ENCODE peak calls at places on chromosome 11, in ten cellular contexts. D is AG09309; E is kidney tubule cell; G is SK-N-MC; F is adrenal gland; Z is astrocyte of the spinal cord; B is M059J; W is mesenteric fat pad; I is GM12865; P is activated T-helper 9 cell treated with anti-CD3 and anti-CD28 coated beads, Interleukin-2, amount 50 U/mL, for 16 hours. N is an unnamed sample.

GRCh38 chr11:10727259-10727851 is 23.7 kb upstream of the CTR9 start:
- DNase-seq in D (peak), E (no peak), G (no peak), F (no peak), Z (peak), B (peak), W (no peak), I (no peak), P (no peak), N (no peak)

GRCh38 chr11:132858203-132858602 is 674.1 kb downstream of the OPCML start:
- DNase-seq in D (no peak), E (peak), G (no peak), F (no peak), Z (peak), B (peak), W (no peak), I (no peak), P (no peak), N (no peak)

GRCh38 chr11:70358797-70359196 is 39.5 kb upstream of the CTTN start:
- DNase-seq in D (no peak), E (no peak), G (no peak), F (no peak), Z (no peak), B (no peak), W (no peak), I (no peak), P (no peak), N (no peak)

GRCh38 chr11:12761029-12761428 is 86.8 kb downstream of the TEAD1 start:
- DNase-seq in D (no peak), E (peak), G (no peak), F (no peak), Z (peak), B (no peak), W (no peak), I (peak), P (no peak), N (no peak)

GRCh38 chr11:64208796-64209562 is 2.5 kb downstream of the FERMT3 start:
- DNase-seq in D (no peak), E (no peak), G (no peak), F (no peak), Z (no peak), B (no peak), W (no peak), I (no peak), P (no peak), N (no peak)

GRCh38 chr11:118927554-118928107 is 1.9 kb upstream of the BCL9L start:
- DNase-seq in D (no peak), E (peak), G (no peak), F (no peak), Z (no peak), B (peak), W (no peak), I (no peak), P (no peak), N (no peak)

GRCh38 chr11:48083427-48083826 is 103.1 kb downstream of the PTPRJ start:
- DNase-seq in D (no peak), E (no peak), G (no peak), F (no peak), Z (no peak), B (no peak), W (no peak), I (no peak), P (no peak), N (no peak)

GRCh38 chr11:46655631-46656030 is 38.3 kb downstream of the ATG13 start:
- DNase-seq in D (no peak), E (no peak), G (no peak), F (no peak), Z (no peak), B (no peak), W (no peak), I (no peak), P (no peak), N (no peak)

GRCh38 chr11:81869337-81870065 is 864.2 kb downstream of the FAM181B start:
- DNase-seq in D (no peak), E (peak), G (no peak), F (no peak), Z (peak), B (peak), W (no peak), I (peak), P (peak), N (no peak)

GRCh38 chr11:76629853-76630599 is 40.5 kb downstream of the LRRC32 start:
- DNase-seq in D (no peak), E (no peak), G (no peak), F (peak), Z (no peak), B (no peak), W (peak), I (no peak), P (no peak), N (no peak)

GRCh38 chr11:69518081-69518950 is 36.9 kb downstream of the LINC01488 start:
- DNase-seq in D (peak), E (no peak), G (no peak), F (no peak), Z (peak), B (peak), W (no peak), I (no peak), P (no peak), N (no peak)

GRCh38 chr11:15073361-15074205 is at the start of gene CALCB:
- DNase-seq in D (no peak), E (peak), G (no peak), F (no peak), Z (peak), B (no peak), W (no peak), I (no peak), P (no peak), N (no peak)

GRCh38 chr11:2914475-2915195 is 14.6 kb downstream of the PHLDA2 start:
- DNase-seq in D (no peak), E (no peak), G (no peak), F (no peak), Z (no peak), B (no peak), W (no peak), I (no peak), P (no peak), N (no peak)

GRCh38 chr11:35969089-35970046 is 25.5 kb downstream of the LDLRAD3 start:
- DNase-seq in D (no peak), E (no peak), G (no peak), F (no peak), Z (peak), B (peak), W (no peak), I (peak), P (no peak), N (no peak)

GRCh38 chr11:110786226-110786902 is 74.1 kb upstream of the ARHGAP20 start:
- DNase-seq in D (no peak), E (no peak), G (no peak), F (no peak), Z (no peak), B (no peak), W (no peak), I (no peak), P (no peak), N (no peak)

GRCh38 chr11:61108847-61109585 is 6.7 kb downstream of the CD5 start:
- DNase-seq in D (no peak), E (no peak), G (no peak), F (no peak), Z (no peak), B (no peak), W (no peak), I (no peak), P (no peak), N (no peak)

GRCh38 chr11:129814244-129814992 is 1.2 kb upstream of the TMEM45B start:
- DNase-seq in D (no peak), E (peak), G (no peak), F (no peak), Z (no peak), B (no peak), W (no peak), I (no peak), P (peak), N (no peak)

GRCh38 chr11:65555693-65556231 is 2.4 kb downstream of the LTBP3 start:
- DNase-seq in D (peak), E (peak), G (no peak), F (peak), Z (peak), B (peak), W (no peak), I (no peak), P (no peak), N (peak)

GRCh38 chr11:69442012-69442806 is 39.3 kb upstream of the LINC01488 start:
- DNase-seq in D (no peak), E (peak), G (no peak), F (no peak), Z (peak), B (peak), W (no peak), I (no peak), P (no peak), N (no peak)

GRCh38 chr11:35523351-35523768 is 2.1 kb downstream of the PAMR1 start:
- DNase-seq in D (peak), E (no peak), G (peak), F (no peak), Z (peak), B (peak), W (no peak), I (no peak), P (no peak), N (no peak)

GRCh38 chr11:20669833-20670684 is 673 bp downstream of the NELL1 start:
- DNase-seq in D (no peak), E (no peak), G (no peak), F (no peak), Z (no peak), B (no peak), W (no peak), I (no peak), P (no peak), N (no peak)